ENCODE peak calls at places on chromosomes 7 and 10, in ten cellular contexts. X is IMR-90, B is breast epithelium, D is spleen, V is heart left ventricle, M is PC-3, S is epithelial cell of esophagus, Z is PC-9, Q is foreskin fibroblast, T is astrocyte of the spinal cord. L is an unnamed sample.

GRCh38 chr7:51456471-51457060 is 140.0 kb upstream of the COBL start:
- DNase-seq in B (no peak), Q (no peak), D (no peak), M (no peak), Z (no peak), S (no peak), V (no peak), X (no peak), T (no peak), L (no peak)

GRCh38 chr10:78263521-78263988 is 229.9 kb downstream of the RPS24 start:
- DNase-seq in Q (peak), V (no peak), M (peak), X (peak), B (no peak), T (peak), D (peak), S (peak), Z (no peak), L (peak)

GRCh38 chr7:112869111-112869774 is 79.0 kb upstream of the TMEM168 start:
- DNase-seq in Q (peak), D (no peak), T (peak), M (peak), Z (peak), V (no peak), S (peak), X (peak), B (no peak), L (no peak)

GRCh38 chr7:33821970-33822369 is 83.4 kb upstream of the BMPER start:
- DNase-seq in S (peak), D (no peak), Q (no peak), X (no peak), M (no peak), B (no peak), T (no peak), Z (no peak), V (no peak), L (no peak)

GRCh38 chr10:21047511-21047910 is 150.4 kb upstream of the NEBL start:
- DNase-seq in Q (peak), Z (no peak), D (no peak), V (no peak), B (no peak), X (no peak), S (no peak), M (peak), T (peak), L (no peak)

GRCh38 chr10:9024210-9024609 is 969.7 kb downstream of the GATA3 start:
- DNase-seq in T (no peak), B (no peak), Z (no peak), M (peak), V (no peak), Q (no peak), D (no peak), S (peak), X (no peak), L (no peak)

GRCh38 chr10:33157108-33157507 is 177.4 kb downstream of the NRP1 start:
- DNase-seq in Z (no peak), X (peak), M (peak), D (no peak), V (no peak), T (peak), S (peak), Q (peak), B (no peak), L (no peak)

GRCh38 chr7:151411551-151411950 is 1.7 kb upstream of the WDR86 start:
- DNase-seq in D (peak), Q (no peak), T (no peak), X (no peak), V (no peak), S (no peak), B (no peak), Z (no peak), M (no peak), L (no peak)

GRCh38 chr7:157550300-157551275 is 213.8 kb downstream of the DNAJB6 start:
- DNase-seq in B (no peak), Q (no peak), M (no peak), X (no peak), D (peak), S (no peak), T (no peak), Z (no peak), V (peak), L (no peak)

GRCh38 chr10:80771902-80772555 is 234.3 kb downstream of the SH2D4B start:
- DNase-seq in S (no peak), T (no peak), Q (no peak), Z (no peak), D (no peak), B (no peak), X (no peak), M (no peak), V (no peak), L (no peak)

GRCh38 chr7:136292365-136292764 is 315.2 kb upstream of the MTPN start:
- DNase-seq in S (no peak), X (no peak), Q (no peak), B (no peak), Z (no peak), V (no peak), M (no peak), T (no peak), D (no peak), L (no peak)

GRCh38 chr7:136293272-136293671 is 316.1 kb upstream of the MTPN start:
- DNase-seq in M (no peak), B (no peak), S (no peak), V (no peak), Q (no peak), X (no peak), T (no peak), Z (no peak), D (no peak), L (no peak)

GRCh38 chr7:136294977-136295376 is 317.8 kb upstream of the MTPN start:
- DNase-seq in T (no peak), X (no peak), B (no peak), M (peak), S (no peak), Z (peak), Q (no peak), D (no peak), V (no peak), L (no peak)

DNA sequence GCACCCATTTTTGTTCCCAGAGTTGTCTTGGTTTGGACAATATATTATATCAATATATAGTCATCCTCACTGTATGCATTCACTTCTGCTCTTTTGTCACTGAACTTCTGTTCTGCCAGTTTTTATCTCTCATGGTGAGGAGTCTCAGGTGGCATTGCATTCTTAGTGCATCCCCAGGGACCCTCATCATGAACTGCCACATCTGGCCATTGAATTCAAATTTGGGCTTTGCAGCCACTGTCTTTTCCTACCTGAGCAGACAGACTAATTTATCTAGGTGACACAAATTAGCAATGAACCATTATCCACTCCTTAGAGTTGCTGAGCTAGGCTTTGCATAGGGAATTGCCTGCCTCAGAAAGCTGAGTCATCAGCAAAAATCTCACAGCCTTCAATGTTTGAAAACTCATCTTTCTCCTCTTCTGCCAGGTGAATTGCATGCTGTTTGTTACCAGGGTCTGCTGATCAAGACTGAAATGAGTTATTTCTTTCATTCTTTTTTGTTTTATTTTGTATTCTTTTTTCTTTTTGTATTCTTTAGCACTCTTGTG is 316.8 kb upstream of the MTPN start:
- DNase-seq in T (no peak), V (no peak), Z (no peak), X (no peak), S (no peak), D (no peak), M (no peak), Q (no peak), B (no peak), L (no peak)
- H3K4me3 ChIP-seq in T (no peak), V (no peak), Z (no peak), X (no peak), S (no peak), D (no peak), M (no peak), Q (no peak), B (no peak), L (no peak)

GRCh38 chr10:30869566-30869965 is 162.1 kb downstream of the ZNF438 start:
- DNase-seq in Z (no peak), T (no peak), D (no peak), B (no peak), V (no peak), X (peak), S (no peak), M (no peak), Q (no peak), L (no peak)

GRCh38 chr10:30865141-30865926 is 166.3 kb downstream of the ZNF438 start:
- DNase-seq in T (no peak), V (no peak), D (no peak), X (peak), S (peak), M (no peak), Z (no peak), B (no peak), Q (no peak), L (no peak)

GRCh38 chr10:30873408-30873807 is 158.3 kb downstream of the ZNF438 start:
- DNase-seq in Q (no peak), M (no peak), D (no peak), S (peak), X (no peak), Z (no peak), V (no peak), T (no peak), B (no peak), L (no peak)

GRCh38 chr10:30870926-30871325 is 160.7 kb downstream of the ZNF438 start:
- DNase-seq in D (no peak), M (no peak), Q (no peak), T (no peak), X (no peak), Z (no peak), B (no peak), V (no peak), S (no peak), L (no peak)
- TF ChIP-seq CTCF in D (no peak), M (no peak), Q (no peak), T (no peak), X (no peak), Z (no peak), B (no peak), V (no peak), S (no peak), L (no peak)

DNA sequence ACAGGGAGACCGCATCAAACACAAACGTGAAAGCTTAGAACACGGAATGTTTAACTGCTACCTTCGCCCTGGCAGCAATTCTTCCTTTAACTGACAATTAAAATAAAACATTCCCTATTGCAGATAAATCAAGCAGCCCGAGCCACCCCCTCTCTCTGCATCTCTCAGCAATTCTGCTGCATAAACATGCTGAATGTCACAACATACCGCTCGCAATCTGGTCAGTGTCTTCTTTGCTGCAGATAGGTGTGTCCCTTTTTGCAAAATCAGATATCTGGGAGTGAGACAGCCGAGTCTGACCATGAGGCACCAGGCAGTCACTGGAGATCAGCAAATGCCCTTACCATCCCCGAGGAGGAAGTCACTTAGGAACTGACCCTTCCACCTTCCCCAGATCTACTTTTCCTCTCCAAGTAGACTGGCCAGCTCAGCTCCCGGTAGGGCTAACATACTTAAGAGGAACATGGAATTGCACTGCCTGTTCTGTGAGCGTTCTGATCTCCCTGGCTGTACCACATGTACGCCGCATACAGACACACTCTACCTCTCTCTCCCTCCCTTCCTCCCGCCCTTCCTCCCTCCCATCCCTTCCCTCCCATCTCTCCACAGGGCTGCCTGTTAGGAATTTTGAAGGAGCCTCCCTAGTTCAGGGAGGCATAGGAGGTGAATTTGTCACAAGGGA is at the start of gene FRMD4A:
- DNase-seq in V (no peak), B (no peak), T (no peak), S (no peak), Z (no peak), X (no peak), D (no peak), Q (no peak), M (no peak), L (no peak)
- H3K4me3 ChIP-seq in V (no peak), B (no peak), T (no peak), S (no peak), Z (no peak), X (no peak), D (no peak), Q (no peak), M (no peak), L (no peak)

GRCh38 chr7:137445998-137446397 is 102.5 kb upstream of the PTN start:
- DNase-seq in S (no peak), Q (no peak), M (no peak), X (no peak), T (no peak), D (no peak), V (no peak), B (no peak), Z (no peak), L (no peak)
- TF ChIP-seq CTCF in S (no peak), Q (no peak), M (no peak), X (no peak), T (no peak), D (no peak), V (no peak), B (peak), Z (no peak), L (no peak)

L was measured in AG04449.